ENCODE peak calls at places on chromosomes 1 and 21, in five cellular contexts. One of them, this sample, is unnamed.

GRCh38 chr1:48069662-48070432 is 72.7 kb upstream of the TRABD2B start:
- DNase-seq in H1: no peak
- DNase-seq in GM12878: no peak
- DNase-seq in K562: no peak
- DNase-seq in HepG2: no peak
- DNase-seq in this sample: no peak

GRCh38 chr1:171434717-171435346 is 50.5 kb upstream of the PRRC2C start:
- DNase-seq in H1: no peak
- DNase-seq in GM12878: no peak
- DNase-seq in K562: no peak
- DNase-seq in HepG2: no peak
- DNase-seq in this sample: no peak

GRCh38 chr1:74953622-74954021 is 180.6 kb upstream of the LHX8 start:
- DNase-seq in H1: no peak
- DNase-seq in GM12878: no peak
- DNase-seq in K562: no peak
- DNase-seq in HepG2: no peak
- DNase-seq in this sample: no peak

GRCh38 chr1:24878775-24879742 is 51.0 kb downstream of the RUNX3 start:
- DNase-seq in H1: no peak
- DNase-seq in GM12878: no peak
- DNase-seq in K562: no peak
- DNase-seq in HepG2: peak; percentile 51
- DNase-seq in this sample: no peak

GRCh38 chr1:97308131-97308530 is 586.5 kb downstream of the PTBP2 start:
- DNase-seq in H1: no peak
- DNase-seq in GM12878: no peak
- DNase-seq in K562: no peak
- DNase-seq in HepG2: no peak
- DNase-seq in this sample: no peak

GRCh38 chr1:40982721-40983120 is 3.2 kb downstream of the CTPS1 start:
- DNase-seq in H1: no peak
- DNase-seq in GM12878: no peak
- DNase-seq in K562: no peak
- DNase-seq in HepG2: no peak
- DNase-seq in this sample: no peak

GRCh38 chr1:26529405-26529654 is 231 bp upstream of the RPS6KA1 start:
- DNase-seq in H1: no peak
- DNase-seq in GM12878: no peak
- DNase-seq in K562: no peak
- DNase-seq in HepG2: no peak
- DNase-seq in this sample: no peak

GRCh38 chr1:221696740-221697461 is 45.0 kb downstream of the DUSP10 start:
- DNase-seq in H1: no peak
- DNase-seq in GM12878: no peak
- DNase-seq in K562: no peak
- DNase-seq in HepG2: no peak
- DNase-seq in this sample: no peak

GRCh38 chr1:201259476-201260235 is 23.6 kb upstream of the PKP1 start:
- DNase-seq in H1: peak; percentile 47
- DNase-seq in GM12878: no peak
- DNase-seq in K562: no peak
- DNase-seq in HepG2: no peak
- DNase-seq in this sample: peak; percentile 72

GRCh38 chr1:112322983-112323678 is 72.9 kb upstream of the CTTNBP2NL start:
- DNase-seq in H1: no peak
- DNase-seq in GM12878: no peak
- DNase-seq in K562: peak; percentile 5
- DNase-seq in HepG2: no peak
- DNase-seq in this sample: no peak

GRCh38 chr1:109823543-109824348 is 60.0 kb upstream of the EPS8L3 start:
- DNase-seq in H1: no peak
- DNase-seq in GM12878: no peak
- DNase-seq in K562: peak; percentile 95
- DNase-seq in HepG2: peak; percentile 78
- DNase-seq in this sample: no peak

GRCh38 chr1:200967693-200968468 is 55.6 kb downstream of the KIF21B start:
- DNase-seq in H1: no peak
- DNase-seq in GM12878: no peak
- DNase-seq in K562: no peak
- DNase-seq in HepG2: no peak
- DNase-seq in this sample: no peak

GRCh38 chr1:235009074-235009473 is 119.6 kb downstream of the TOMM20 start:
- DNase-seq in H1: no peak
- DNase-seq in GM12878: peak; percentile 81
- DNase-seq in K562: no peak
- DNase-seq in HepG2: no peak
- DNase-seq in this sample: no peak

DNA sequence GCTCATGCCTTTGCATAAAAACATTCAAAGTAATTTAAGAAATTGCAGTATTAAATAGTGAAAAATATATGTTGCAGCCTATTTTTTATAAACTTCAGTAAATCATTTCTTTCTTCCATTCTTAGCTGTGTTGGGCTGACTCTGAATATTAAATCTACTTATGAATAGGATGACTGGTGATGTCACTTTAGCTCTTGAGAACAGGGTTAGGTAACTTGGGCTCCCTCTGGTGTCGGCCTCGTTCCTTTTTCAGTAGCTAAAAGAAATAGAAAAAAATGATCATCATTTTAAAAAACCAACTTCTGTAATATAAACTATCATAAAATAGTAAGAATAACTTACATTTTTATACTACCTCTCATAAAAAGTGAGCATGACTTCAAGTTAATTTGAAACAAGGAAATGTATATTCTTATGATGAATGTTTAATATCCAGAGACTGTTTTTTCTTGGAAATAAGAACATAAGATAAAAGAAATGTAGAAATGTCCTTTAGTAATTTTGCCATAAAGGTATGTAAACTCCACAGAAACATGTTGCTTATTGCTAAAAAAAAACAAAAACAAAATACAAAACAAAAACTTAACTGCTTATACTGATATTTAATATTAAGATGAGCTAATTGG is 26.8 kb upstream of the NCAM2 start:
- DNase-seq in H1: peak; percentile 15
- DNase-seq in GM12878: no peak
- DNase-seq in K562: peak; percentile 59
- DNase-seq in HepG2: peak; percentile 18
- DNase-seq in this sample: peak; percentile 59
- TF ChIP-seq CTCF in H1: peak; percentile 33
- TF ChIP-seq CTCF in GM12878: no peak
- TF ChIP-seq CTCF in K562: peak; percentile 45
- TF ChIP-seq CTCF in HepG2: peak; percentile 16
- TF ChIP-seq CTCF in this sample: no peak

GRCh38 chr1:10309240-10310011 is 89.4 kb upstream of the PGD start:
- DNase-seq in H1: no peak
- DNase-seq in GM12878: no peak
- DNase-seq in K562: no peak
- DNase-seq in HepG2: no peak
- DNase-seq in this sample: no peak

GRCh38 chr1:10304295-10304694 is 93.9 kb downstream of the KIF1B start:
- DNase-seq in H1: no peak
- DNase-seq in GM12878: no peak
- DNase-seq in K562: peak; percentile 24
- DNase-seq in HepG2: no peak
- DNase-seq in this sample: no peak

GRCh38 chr1:10306435-10306834 is 92.4 kb upstream of the PGD start:
- DNase-seq in H1: no peak
- DNase-seq in GM12878: no peak
- DNase-seq in K562: no peak
- DNase-seq in HepG2: no peak
- DNase-seq in this sample: no peak

GRCh38 chr1:10302416-10302815 is 92.0 kb downstream of the KIF1B start:
- DNase-seq in H1: no peak
- DNase-seq in GM12878: no peak
- DNase-seq in K562: no peak
- DNase-seq in HepG2: no peak
- DNase-seq in this sample: no peak

GRCh38 chr1:10308001-10308400 is 90.9 kb upstream of the PGD start:
- DNase-seq in H1: no peak
- DNase-seq in GM12878: no peak
- DNase-seq in K562: no peak
- DNase-seq in HepG2: no peak
- DNase-seq in this sample: no peak
- TF ChIP-seq ATF3 in H1: no peak
- TF ChIP-seq ATF3 in GM12878: no peak
- TF ChIP-seq ATF3 in K562: no peak
- TF ChIP-seq ATF3 in HepG2: no peak
- TF ChIP-seq ATF3 in this sample: no peak

GRCh38 chr21:32884062-32884461 is 112.5 kb upstream of the PAXBP1 start:
- DNase-seq in H1: no peak
- DNase-seq in GM12878: no peak
- DNase-seq in K562: peak; percentile 33
- DNase-seq in HepG2: no peak
- DNase-seq in this sample: peak; percentile 57
- TF ChIP-seq CREB1 in H1: peak; percentile 71
- TF ChIP-seq CREB1 in GM12878: no peak
- TF ChIP-seq CREB1 in K562: peak; percentile 61
- TF ChIP-seq CREB1 in HepG2: no peak
- TF ChIP-seq CREB1 in this sample: no peak

GRCh38 chr1:88683516-88683847 is 591 bp upstream of the PKN2 start:
- DNase-seq in H1: no peak
- DNase-seq in GM12878: no peak
- DNase-seq in K562: peak; percentile 84
- DNase-seq in HepG2: no peak
- DNase-seq in this sample: peak; percentile 32

GRCh38 chr1:88683848-88684481 is at the start of gene PKN2:
- DNase-seq in H1: peak; percentile 96
- DNase-seq in GM12878: peak; percentile 92
- DNase-seq in K562: peak; percentile 99
- DNase-seq in HepG2: peak; percentile 96
- DNase-seq in this sample: peak; percentile 97

GRCh38 chr1:88685239-88685604 is 1.1 kb downstream of the PKN2 start:
- DNase-seq in H1: no peak
- DNase-seq in GM12878: no peak
- DNase-seq in K562: no peak
- DNase-seq in HepG2: no peak
- DNase-seq in this sample: no peak

GRCh38 chr1:88681223-88681622 is 2.9 kb upstream of the PKN2 start:
- DNase-seq in H1: no peak
- DNase-seq in GM12878: no peak
- DNase-seq in K562: no peak
- DNase-seq in HepG2: no peak
- DNase-seq in this sample: no peak

GRCh38 chr1:88684482-88685238 is 587 bp downstream of the PKN2 start:
- DNase-seq in H1: peak; percentile 39
- DNase-seq in GM12878: no peak
- DNase-seq in K562: peak; percentile 94
- DNase-seq in HepG2: peak; percentile 18
- DNase-seq in this sample: peak; percentile 85
- TF ChIP-seq CTCF in H1: no peak
- TF ChIP-seq CTCF in GM12878: no peak
- TF ChIP-seq CTCF in K562: peak; percentile 27
- TF ChIP-seq CTCF in HepG2: no peak
- TF ChIP-seq CTCF in this sample: no peak

GRCh38 chr1:84997667-84998600 is 1.0 kb upstream of the MCOLN2 start:
- DNase-seq in H1: no peak
- DNase-seq in GM12878: no peak
- DNase-seq in K562: no peak
- DNase-seq in HepG2: no peak
- DNase-seq in this sample: peak; percentile 35

GRCh38 chr1:84995484-84996334 is 1.2 kb downstream of the MCOLN2 start:
- DNase-seq in H1: no peak
- DNase-seq in GM12878: no peak
- DNase-seq in K562: no peak
- DNase-seq in HepG2: no peak
- DNase-seq in this sample: no peak

GRCh38 chr1:84998642-84999280 is 1.8 kb upstream of the MCOLN2 start:
- DNase-seq in H1: no peak
- DNase-seq in GM12878: no peak
- DNase-seq in K562: no peak
- DNase-seq in HepG2: no peak
- DNase-seq in this sample: no peak

GRCh38 chr1:85001742-85002141 is 4.8 kb upstream of the MCOLN2 start:
- DNase-seq in H1: no peak
- DNase-seq in GM12878: no peak
- DNase-seq in K562: no peak
- DNase-seq in HepG2: no peak
- DNase-seq in this sample: no peak

DNA sequence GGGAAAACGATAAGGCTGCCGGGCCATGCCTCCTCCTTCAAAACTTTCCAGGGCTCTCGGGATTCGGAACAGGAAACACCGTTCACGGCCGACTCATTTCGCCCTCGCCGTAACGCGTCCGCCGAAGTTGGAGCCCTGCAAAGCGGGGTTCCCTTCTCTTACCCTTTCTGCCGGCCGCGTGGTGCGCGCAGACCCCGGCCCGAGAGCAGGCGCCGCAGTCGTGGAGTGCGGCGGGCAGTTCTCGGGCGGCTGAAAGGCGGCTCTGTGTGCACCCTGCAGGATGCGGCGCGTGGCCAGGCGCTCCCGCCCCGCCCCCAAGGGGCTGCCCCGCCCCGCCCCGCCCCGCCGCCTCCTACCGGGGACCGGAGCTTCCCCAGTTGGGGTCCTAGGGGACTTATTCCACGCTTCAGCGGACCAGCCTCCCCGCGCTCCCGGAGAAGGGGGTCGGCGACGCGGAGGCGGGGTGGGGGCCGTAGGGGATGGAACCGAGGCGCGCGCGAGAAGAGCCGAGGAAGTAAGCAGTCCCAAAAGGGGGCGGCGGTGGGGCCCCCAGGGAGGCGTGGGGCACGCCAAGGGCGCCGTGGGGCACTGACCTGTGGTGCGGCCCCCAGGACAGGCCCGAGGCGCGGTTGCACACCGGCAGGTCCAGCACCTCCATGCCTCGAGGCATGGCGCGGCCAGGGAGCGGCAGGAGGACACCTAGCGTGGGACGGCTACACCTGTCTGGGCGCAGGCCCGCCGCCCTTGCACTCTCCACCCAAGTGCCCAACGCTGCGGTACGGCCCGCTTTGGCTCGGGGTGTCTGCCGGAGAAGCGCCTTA is at the start of gene MCOLN2:
- DNase-seq in H1: no peak
- DNase-seq in GM12878: no peak
- DNase-seq in K562: peak; percentile 7
- DNase-seq in HepG2: no peak
- DNase-seq in this sample: peak; percentile 67
- TF ChIP-seq ATF3 in H1: no peak
- TF ChIP-seq ATF3 in GM12878: no peak
- TF ChIP-seq ATF3 in K562: no peak
- TF ChIP-seq ATF3 in HepG2: no peak
- TF ChIP-seq ATF3 in this sample: no peak

DNA sequence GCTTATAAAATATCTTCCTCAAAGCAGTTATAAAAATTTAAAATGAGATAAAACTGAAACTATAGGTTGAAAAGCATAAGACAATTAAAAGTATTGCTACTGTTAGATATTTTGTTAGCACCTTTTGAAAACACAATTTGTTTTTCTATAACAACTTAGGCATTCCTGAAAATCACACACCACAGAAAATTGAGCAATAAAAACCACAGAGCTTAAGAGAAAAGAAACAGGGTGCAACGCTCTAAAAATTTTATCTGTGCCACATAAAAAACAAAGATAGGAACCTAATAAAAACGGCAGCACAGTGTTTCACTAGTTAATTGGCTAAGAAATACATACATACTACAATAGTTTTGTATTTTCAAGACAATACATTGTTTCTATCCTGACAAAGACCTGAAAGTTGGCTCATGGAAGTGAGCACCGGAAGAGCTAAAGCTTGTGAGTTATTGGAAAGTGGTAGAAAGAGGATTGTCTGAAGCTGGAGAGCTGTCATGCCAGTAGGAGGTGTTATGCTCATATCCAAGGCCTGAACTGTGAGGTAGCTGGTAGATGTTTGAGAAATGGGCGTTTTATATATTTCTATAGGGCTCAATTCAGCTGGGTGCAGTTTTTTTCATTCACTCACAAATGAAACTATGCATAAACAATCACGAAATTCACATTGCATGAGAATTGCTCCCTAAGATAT is 45.8 kb downstream of the RGS7 start:
- DNase-seq in H1: no peak
- DNase-seq in GM12878: no peak
- DNase-seq in K562: no peak
- DNase-seq in HepG2: no peak
- DNase-seq in this sample: no peak
- TF ChIP-seq CREB1 in H1: no peak
- TF ChIP-seq CREB1 in GM12878: no peak
- TF ChIP-seq CREB1 in K562: no peak
- TF ChIP-seq CREB1 in HepG2: no peak
- TF ChIP-seq CREB1 in this sample: no peak